ENCODE peak calls at places on chromosome 5, in six cellular contexts. B is GM06990, L is testis, H is left ventricle myocardium inferior, Z is Calu3, V is body of pancreas. U is an unnamed sample.

GRCh38 chr5:149932445-149933350 is 11.9 kb downstream of the PDE6A start:
- DNase-seq in Z (no peak), L (peak), B (no peak), V (peak), H (no peak), U (no peak)

GRCh38 chr5:175235251-175235963 is 208.6 kb downstream of the DRD1 start:
- DNase-seq in L (no peak), V (no peak), B (no peak), Z (no peak), H (no peak), U (no peak)

GRCh38 chr5:75052461-75053285 is at the start of gene GCNT4:
- DNase-seq in L (peak), V (peak), Z (peak), B (peak), H (peak), U (peak)

GRCh38 chr5:179150011-179150410 is 89.8 kb downstream of the ZNF354C start:
- DNase-seq in B (no peak), Z (no peak), L (no peak), V (no peak), H (no peak), U (no peak)

GRCh38 chr5:124905256-124905655 is 158.8 kb upstream of the ZNF608 start:
- DNase-seq in B (no peak), H (no peak), L (no peak), V (no peak), Z (no peak), U (no peak)

GRCh38 chr5:1844708-1845436 is 37.9 kb downstream of the IRX4 start:
- DNase-seq in L (no peak), H (no peak), V (no peak), B (no peak), Z (no peak), U (no peak)

GRCh38 chr5:38013107-38013506 is 173.3 kb upstream of the GDNF start:
- DNase-seq in B (no peak), L (no peak), H (no peak), Z (no peak), V (no peak), U (no peak)

GRCh38 chr5:139871624-139872023 is 76.0 kb downstream of the PSD2 start:
- DNase-seq in V (no peak), H (no peak), B (no peak), L (no peak), Z (no peak), U (no peak)

GRCh38 chr5:157451806-157452205 is 8.2 kb upstream of the NIPAL4 start:
- DNase-seq in L (no peak), B (no peak), H (no peak), Z (no peak), V (no peak), U (no peak)

GRCh38 chr5:80917596-80917995 is 42.6 kb upstream of the RASGRF2 start:
- DNase-seq in L (no peak), V (no peak), H (no peak), Z (no peak), B (peak), U (no peak)

GRCh38 chr5:9125852-9126251 is 420.0 kb downstream of the SEMA5A start:
- DNase-seq in H (no peak), V (no peak), B (peak), Z (no peak), L (no peak), U (no peak)

GRCh38 chr5:10760033-10760975 is 730 bp downstream of the DAP start:
- DNase-seq in Z (peak), B (peak), V (peak), H (peak), L (peak), U (no peak)

GRCh38 chr5:10317825-10318682 is 10.4 kb upstream of the CMBL start:
- DNase-seq in V (no peak), H (no peak), Z (no peak), B (no peak), L (no peak), U (no peak)

GRCh38 chr5:42962139-42962538 is 78.0 kb downstream of the ANXA2R start:
- DNase-seq in H (no peak), Z (no peak), B (no peak), V (no peak), L (no peak), U (no peak)

GRCh38 chr5:169335806-169336205 is 34.9 kb upstream of the SLIT3 start:
- DNase-seq in Z (no peak), H (no peak), B (no peak), V (no peak), L (no peak), U (no peak)

GRCh38 chr5:59660737-59661136 is 232.8 kb downstream of the PDE4D start:
- DNase-seq in H (no peak), L (no peak), B (peak), V (no peak), Z (peak), U (no peak)

GRCh38 chr5:18314192-18314778 is 680.0 kb downstream of the TAF11L14 start:
- DNase-seq in B (no peak), H (no peak), Z (peak), L (peak), V (peak), U (no peak)
- TF ChIP-seq CTCF in B (no peak), H (peak), Z (peak), L (peak), V (peak), U (peak)

GRCh38 chr5:95554647-95555548 is at the start of the genes ARSK and SKIC3:
- DNase-seq in B (peak), Z (peak), L (peak), V (peak), H (peak), U (peak)
- TF ChIP-seq CTCF in B (peak), Z (peak), L (no peak), V (peak), H (peak), U (peak)

DNA sequence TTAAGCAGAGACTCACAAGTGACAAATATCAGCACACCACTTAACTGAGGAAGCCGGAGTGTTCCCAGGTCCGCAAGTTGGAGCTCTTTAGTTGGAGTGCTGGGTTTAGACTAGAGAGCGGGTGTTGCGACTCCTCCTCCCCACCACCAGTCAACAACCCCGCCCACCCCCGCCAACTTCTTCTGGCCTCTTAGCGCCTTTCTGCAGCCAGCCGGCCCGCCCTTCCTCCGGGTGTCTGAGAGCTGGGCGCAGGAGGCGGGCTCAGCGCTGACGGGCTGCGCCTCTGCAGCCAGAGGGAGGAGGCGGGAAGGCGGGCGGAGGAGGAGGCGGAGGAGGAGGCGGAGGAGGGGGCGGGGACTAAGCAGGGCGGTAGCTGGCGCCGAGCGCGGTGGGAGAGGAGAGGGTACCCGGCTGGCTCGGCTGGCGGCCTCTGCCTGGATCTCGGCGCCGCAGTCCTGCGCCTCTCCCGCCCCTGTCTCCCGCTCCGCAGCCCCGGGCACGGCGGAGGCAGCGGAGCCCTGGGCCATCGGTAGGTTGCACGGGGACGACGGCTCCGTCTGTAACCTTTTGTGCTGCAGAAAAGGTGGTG is at the start of gene MACIR:
- DNase-seq in Z (peak), H (peak), V (peak), L (peak), B (peak), U (peak)
- TF ChIP-seq CTCF in Z (no peak), H (peak), V (no peak), L (no peak), B (no peak), U (no peak)

DNA sequence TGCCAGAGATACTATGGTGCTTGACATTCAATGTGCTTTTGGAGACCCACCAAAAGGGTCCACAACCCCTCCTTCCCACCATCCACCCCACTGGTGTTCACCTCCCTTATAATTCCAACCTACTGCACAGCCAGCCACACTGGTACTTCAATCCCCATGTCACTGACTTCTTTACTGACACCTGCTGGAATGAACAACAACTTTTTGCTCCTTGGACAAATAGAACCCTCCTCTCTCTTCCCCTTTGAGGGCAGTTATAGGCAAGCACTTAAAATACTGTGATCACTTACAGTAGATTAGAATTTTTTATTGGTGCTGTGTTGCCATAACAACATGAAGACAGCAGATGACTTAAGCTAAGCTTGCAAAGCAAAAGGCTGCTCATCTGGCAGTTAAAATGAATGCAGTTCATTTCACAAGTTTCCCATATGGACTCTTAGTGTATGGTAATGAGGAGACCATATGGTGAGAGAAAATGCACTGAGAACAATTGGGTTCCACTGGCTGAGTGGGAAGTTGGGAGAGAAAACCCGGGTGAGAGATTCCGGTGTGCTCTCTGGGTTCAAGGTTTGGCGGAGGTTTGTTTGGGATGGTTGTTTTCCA is 374.4 kb downstream of the EBF1 start:
- DNase-seq in V (no peak), Z (no peak), L (no peak), B (no peak), H (no peak), U (no peak)
- TF ChIP-seq CTCF in V (no peak), Z (no peak), L (no peak), B (peak), H (no peak), U (peak)

DNA sequence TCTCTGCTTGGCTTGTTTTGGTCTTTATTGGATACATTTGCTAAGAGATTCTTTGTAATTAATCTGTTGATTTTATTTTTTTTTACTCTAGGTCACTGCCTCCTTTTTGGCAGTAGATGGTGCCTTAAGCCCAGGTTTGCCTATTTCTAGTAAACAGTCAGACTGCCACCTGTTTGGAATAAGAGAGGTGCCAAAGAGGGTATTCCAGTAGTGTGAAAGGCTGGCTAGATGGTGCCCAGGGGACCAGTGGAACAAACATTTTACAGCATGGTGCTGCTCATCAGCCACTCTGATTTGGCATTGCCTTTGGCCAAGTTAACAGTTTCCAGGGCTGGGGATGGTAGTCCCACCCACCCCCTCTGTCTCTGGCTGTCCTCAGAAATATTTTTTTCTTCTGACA is 36.7 kb upstream of the FBXL7 start:
- DNase-seq in V (no peak), Z (no peak), L (no peak), B (no peak), H (no peak), U (no peak)
- TF ChIP-seq CTCF in V (no peak), Z (no peak), L (no peak), B (no peak), H (peak), U (peak)

GRCh38 chr5:28576022-28576421 is 1537.6 kb upstream of the CDH9 start:
- DNase-seq in L (no peak), V (no peak), B (no peak), H (no peak), Z (no peak), U (no peak)
- TF ChIP-seq CTCF in L (no peak), V (no peak), B (no peak), H (no peak), Z (no peak), U (peak)

U was measured in progenitor cell of endocrine pancreas.